ENCODE peak calls at places on chromosome 17, in four cellular contexts. G, S, M and X are unnamed samples.

GRCh38 chr17:77948690-77949114 is 9.8 kb upstream of the TNRC6C start:
- DNase-seq in G (no peak), S (peak), M (no peak), X (no peak)

GRCh38 chr17:3935140-3935542 is 18.9 kb upstream of the P2RX1 start:
- DNase-seq in G (no peak), S (peak), M (no peak), X (peak)

GRCh38 chr17:29399634-29400033 is 9.5 kb downstream of the TAOK1 start:
- DNase-seq in G (no peak), S (no peak), M (no peak), X (no peak)

GRCh38 chr17:8954339-8954738 is 11.2 kb downstream of the PIK3R5 start:
- DNase-seq in G (no peak), S (no peak), M (no peak), X (peak)

GRCh38 chr17:65268832-65269231 is 131.7 kb downstream of the RGS9 start:
- DNase-seq in G (no peak), S (peak), M (no peak), X (no peak)

GRCh38 chr17:68396795-68397536 is 60.3 kb downstream of the WIPI1 start:
- DNase-seq in G (no peak), S (no peak), M (no peak), X (no peak)

GRCh38 chr17:29625037-29625750 is 2.5 kb upstream of the CORO6 start:
- DNase-seq in G (no peak), S (peak), M (no peak), X (no peak)

GRCh38 chr17:83199500-83200201 is 120.2 kb downstream of the METRNL start:
- DNase-seq in G (no peak), S (peak), M (no peak), X (no peak)

GRCh38 chr17:82595893-82596292 is 52.4 kb downstream of the WDR45B start:
- DNase-seq in G (no peak), S (no peak), M (no peak), X (no peak)

GRCh38 chr17:5631958-5632357 is 47.6 kb upstream of the NLRP1 start:
- DNase-seq in G (no peak), S (no peak), M (no peak), X (no peak)

GRCh38 chr17:66491213-66491612 is 188.8 kb downstream of the PRKCA start:
- DNase-seq in G (no peak), S (no peak), M (no peak), X (no peak)

GRCh38 chr17:1511756-1512321 is 4.6 kb downstream of the INPP5K start:
- DNase-seq in G (no peak), S (peak), M (peak), X (no peak)

GRCh38 chr17:66437466-66438026 is 135.1 kb downstream of the PRKCA start:
- DNase-seq in G (no peak), S (no peak), M (no peak), X (no peak)

GRCh38 chr17:40577611-40578065 is 12.4 kb upstream of the CCR7 start:
- DNase-seq in G (no peak), S (no peak), M (no peak), X (peak)

GRCh38 chr17:40290629-40291296 is 3.1 kb downstream of the CDC6 start:
- DNase-seq in G (no peak), S (peak), M (peak), X (peak)

GRCh38 chr17:11651089-11651488 is 52.8 kb downstream of the DNAH9 start:
- DNase-seq in G (no peak), S (no peak), M (no peak), X (no peak)

DNA sequence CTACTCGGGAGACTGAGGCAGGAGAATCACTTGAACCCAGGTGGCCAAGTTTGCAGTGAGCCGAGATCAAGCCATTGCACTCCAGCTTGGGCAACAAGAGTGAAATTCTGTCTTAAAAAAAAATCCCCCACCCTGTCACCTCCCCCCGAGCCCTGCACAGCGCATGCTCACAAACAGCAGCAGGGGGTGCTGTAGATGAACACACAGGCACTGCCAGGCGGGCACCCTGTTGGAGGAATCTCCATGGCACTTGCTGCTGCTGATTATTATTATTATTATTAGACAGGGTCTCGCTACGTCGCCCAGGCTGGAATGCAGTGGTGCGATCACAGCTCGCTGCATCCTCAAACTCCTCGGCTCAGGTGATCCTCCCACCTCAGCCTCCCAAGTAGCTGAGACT is 24.6 kb downstream of the FZD2 start:
- DNase-seq in G (no peak), S (peak), M (no peak), X (no peak)
- TF ChIP-seq CTCF in G (peak), S (peak), M (peak), X (no peak)

GRCh38 chr17:76688165-76688622 is 22.6 kb downstream of the MXRA7 start:
- DNase-seq in G (no peak), S (no peak), M (no peak), X (no peak)
- TF ChIP-seq CTCF in G (peak), S (no peak), M (no peak), X (no peak)

DNA sequence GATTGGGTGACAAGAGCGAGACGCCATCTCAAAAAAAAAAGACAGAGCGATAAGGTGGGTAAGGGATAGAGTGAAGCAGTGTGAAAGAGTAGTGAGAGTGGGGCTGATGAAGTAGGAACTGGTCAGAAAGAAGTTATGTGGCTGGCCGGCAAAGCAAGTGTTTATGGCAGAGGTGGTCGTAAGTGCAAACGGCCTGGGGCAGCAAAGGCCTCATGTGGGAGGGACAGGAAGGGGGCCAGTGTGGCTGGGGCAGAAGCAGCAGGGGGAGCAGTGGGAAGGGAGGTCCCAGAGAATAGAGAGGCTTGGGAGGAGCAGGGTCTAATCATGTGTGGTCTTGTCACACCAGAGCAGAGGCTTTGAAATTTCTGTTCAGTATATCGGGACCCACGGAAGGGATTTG is 186.2 kb downstream of the HS3ST3B1 start:
- DNase-seq in G (no peak), S (no peak), M (no peak), X (no peak)
- TF ChIP-seq CTCF in G (no peak), S (no peak), M (no peak), X (no peak)

GRCh38 chr17:37657202-37657601 is 14.0 kb upstream of the DDX52 start:
- DNase-seq in G (no peak), S (no peak), M (no peak), X (no peak)

GRCh38 chr17:37664214-37664613 is 21.0 kb upstream of the DDX52 start:
- DNase-seq in G (no peak), S (no peak), M (no peak), X (no peak)

GRCh38 chr17:37659887-37660286 is 16.6 kb upstream of the DDX52 start:
- DNase-seq in G (no peak), S (no peak), M (no peak), X (no peak)

GRCh38 chr17:37662358-37662757 is 19.1 kb upstream of the DDX52 start:
- DNase-seq in G (no peak), S (no peak), M (no peak), X (no peak)

DNA sequence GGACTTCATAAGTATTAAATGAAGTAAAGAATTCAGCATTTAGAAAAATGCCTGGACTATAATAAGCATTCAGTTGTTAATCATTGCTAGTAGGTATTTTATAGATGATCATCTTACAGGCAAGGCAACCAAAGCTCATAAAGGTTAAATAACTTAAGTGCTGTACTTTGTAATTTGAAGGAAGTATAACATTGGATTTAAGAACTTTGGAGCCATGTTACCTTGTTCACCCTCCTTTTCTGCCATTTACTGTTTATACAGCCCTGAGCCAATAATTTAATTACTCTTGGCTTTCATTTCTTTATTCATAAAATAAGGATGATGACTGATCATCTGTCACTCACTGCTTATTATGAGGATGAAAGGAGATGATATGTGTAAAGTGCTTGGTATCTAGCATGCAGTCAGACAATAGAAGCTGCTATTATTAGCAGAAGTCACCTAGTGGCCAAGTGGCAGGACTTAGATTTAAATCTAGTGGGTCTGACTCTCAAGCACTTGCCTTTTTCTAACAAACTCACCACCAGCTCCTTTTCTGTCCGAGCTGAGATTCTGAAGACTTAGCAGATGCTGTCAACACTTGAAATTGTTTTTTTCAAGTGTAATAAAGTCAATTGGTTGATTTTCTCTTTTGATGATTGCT is 18.2 kb upstream of the DDX52 start:
- DNase-seq in G (no peak), S (no peak), M (no peak), X (no peak)
- TF ChIP-seq CTCF in G (no peak), S (no peak), M (no peak), X (no peak)

GRCh38 chr17:41748275-41748674 is 13.8 kb upstream of the HAP1 start:
- DNase-seq in G (no peak), S (no peak), M (no peak), X (no peak)
- TF ChIP-seq CTCF in G (no peak), S (no peak), M (no peak), X (no peak)

GRCh38 chr17:17567114-17567513 is 24.4 kb downstream of the PEMT start:
- DNase-seq in G (no peak), S (no peak), M (no peak), X (no peak)
- TF ChIP-seq CTCF in G (no peak), S (no peak), M (no peak), X (no peak)

GRCh38 chr17:48593840-48594411 is 347 bp upstream of the HOXB5 start:
- DNase-seq in G (no peak), S (peak), M (peak), X (peak)
- TF ChIP-seq CTCF in G (peak), S (peak), M (peak), X (peak)

DNA sequence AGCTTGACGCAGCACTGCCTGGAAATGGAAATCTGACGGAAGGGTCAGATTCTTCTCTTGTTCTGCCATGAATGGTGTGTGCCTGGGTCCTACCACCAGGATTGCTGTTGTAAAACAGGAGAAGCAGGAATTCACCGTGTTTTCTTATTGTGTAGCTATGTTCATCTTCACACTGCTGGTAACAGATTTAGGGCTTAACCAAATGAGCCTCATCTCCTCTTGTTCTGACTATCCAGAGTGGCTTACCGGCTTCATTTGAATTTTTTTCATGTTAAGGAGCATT is 97.3 kb upstream of the CHMP6 start:
- DNase-seq in G (no peak), S (no peak), M (no peak), X (no peak)
- TF ChIP-seq CTCF in G (peak), S (no peak), M (no peak), X (no peak)